ENCODE peak calls at places on chromosome 2, in ten cellular contexts. Y is NCI-H146, G is iris pigment epithelial cell, V is COR-L47, R is heart left ventricle, D is spleen, B is kidney, O is fibroblast of lung, H is H54, T is cardiac septum. P is an unnamed sample.

GRCh38 chr2:192313773-192314172 is 119.0 kb upstream of the TMEFF2 start:
- DNase-seq in V (no peak), G (no peak), Y (no peak), H (no peak), O (no peak), B (peak; percentile 55), D (peak; percentile 67), T (no peak), R (no peak), P (no peak)

GRCh38 chr2:241009601-241010530 is 11.4 kb downstream of the SNED1 start:
- DNase-seq in B (peak; percentile 93), R (no peak), T (peak; percentile 75), H (peak; percentile 87), O (peak; percentile 89), D (peak; percentile 80), Y (peak; percentile 77), G (peak; percentile 82), V (peak; percentile 11), P (peak; percentile 35)

GRCh38 chr2:16392647-16393482 is 272.8 kb downstream of the CYRIA start:
- DNase-seq in B (no peak), V (no peak), G (no peak), T (no peak), Y (no peak), H (no peak), R (no peak), O (no peak), D (no peak), P (no peak)

GRCh38 chr2:239777219-239777618 is 247.9 kb downstream of the NDUFA10 start:
- DNase-seq in O (no peak), T (no peak), D (peak; percentile 42), Y (no peak), R (no peak), G (no peak), B (no peak), V (no peak), H (no peak), P (no peak)

GRCh38 chr2:12507295-12507694 is 209.4 kb upstream of the TRIB2 start:
- DNase-seq in G (peak; percentile 79), O (peak; percentile 62), D (no peak), B (no peak), T (no peak), Y (no peak), R (no peak), V (no peak), H (no peak), P (no peak)

GRCh38 chr2:237500681-237501424 is 13.8 kb downstream of the MLPH start:
- DNase-seq in H (peak; percentile 94), Y (no peak), V (no peak), R (no peak), T (peak; percentile 69), G (peak; percentile 100), D (no peak), O (peak; percentile 94), B (peak; percentile 72), P (peak; percentile 100)

GRCh38 chr2:69985684-69986083 is 24.3 kb upstream of the ASPRV1 start:
- DNase-seq in O (peak; percentile 63), Y (no peak), D (peak; percentile 83), G (no peak), B (no peak), T (peak; percentile 89), H (no peak), V (no peak), R (no peak), P (no peak)

GRCh38 chr2:74887961-74888670 is 54.2 kb downstream of the HK2 start:
- DNase-seq in Y (no peak), B (no peak), D (no peak), T (no peak), O (peak; percentile 33), V (no peak), G (peak; percentile 70), H (no peak), R (no peak), P (peak; percentile 21)

GRCh38 chr2:142874293-142874814 is 3.1 kb upstream of the KYNU start:
- DNase-seq in V (no peak), O (peak; percentile 97), Y (no peak), H (no peak), D (no peak), B (no peak), G (peak; percentile 97), R (no peak), T (no peak), P (peak; percentile 77)

GRCh38 chr2:16656784-16657391 is 8.7 kb downstream of the CYRIA start:
- DNase-seq in R (no peak), B (no peak), D (no peak), O (no peak), H (no peak), Y (no peak), V (no peak), T (no peak), G (no peak), P (peak; percentile 9)

GRCh38 chr2:160261731-160262130 is 61.7 kb upstream of the ITGB6 start:
- DNase-seq in G (no peak), V (no peak), O (peak; percentile 36), D (no peak), T (no peak), H (no peak), B (no peak), R (no peak), Y (no peak), P (no peak)

GRCh38 chr2:18536697-18537096 is 23.8 kb downstream of the RDH14 start:
- DNase-seq in R (no peak), T (no peak), Y (no peak), B (no peak), G (no peak), H (no peak), V (no peak), O (no peak), D (no peak), P (no peak)

GRCh38 chr2:53028259-53028658 is 739.3 kb upstream of the CHAC2 start:
- DNase-seq in V (no peak), R (no peak), Y (no peak), O (peak; percentile 13), B (no peak), D (no peak), T (no peak), H (no peak), G (peak; percentile 31), P (no peak)

GRCh38 chr2:163652741-163653140 is 83.1 kb downstream of the FIGN start:
- DNase-seq in O (no peak), H (no peak), V (peak; percentile 11), B (no peak), Y (no peak), G (no peak), T (no peak), D (no peak), R (no peak), P (no peak)

GRCh38 chr2:67394734-67395133 is 2.4 kb upstream of the ETAA1 start:
- DNase-seq in Y (no peak), H (peak; percentile 5), V (no peak), R (no peak), G (peak; percentile 65), O (peak; percentile 56), T (no peak), D (no peak), B (no peak), P (peak; percentile 31)

GRCh38 chr2:44169155-44169898 is 652 bp downstream of the PPM1B start:
- DNase-seq in V (peak; percentile 20), G (peak; percentile 60), B (peak; percentile 88), H (peak; percentile 24), D (no peak), O (peak; percentile 53), R (peak; percentile 72), T (peak; percentile 77), Y (peak; percentile 47), P (peak; percentile 51)

GRCh38 chr2:111039984-111040383 is 80.7 kb upstream of the BCL2L11 start:
- DNase-seq in R (no peak), T (no peak), O (no peak), V (no peak), G (no peak), B (no peak), D (no peak), H (no peak), Y (peak; percentile 21), P (no peak)

GRCh38 chr2:216163518-216163917 is 54.4 kb downstream of the XRCC5 start:
- DNase-seq in O (no peak), V (no peak), T (no peak), R (no peak), D (no peak), H (no peak), G (peak; percentile 83), B (no peak), Y (no peak), P (no peak)

GRCh38 chr2:239184968-239185903 is 215.6 kb downstream of the HDAC4 start:
- DNase-seq in T (peak; percentile 68), D (no peak), B (peak; percentile 63), V (no peak), Y (no peak), R (peak; percentile 44), O (no peak), H (no peak), G (no peak), P (no peak)

GRCh38 chr2:36544638-36545338 is 53.2 kb downstream of the FEZ2 start:
- DNase-seq in H (no peak), R (no peak), G (peak; percentile 57), O (peak; percentile 34), D (no peak), V (no peak), T (no peak), Y (no peak), B (no peak), P (no peak)